ENCODE peak calls at places on chromosomes 16 and 17, in five cellular contexts. R, M, L, Z and B are unnamed samples.
A peak's percentile ranks its signal among the peaks of the same experiment; 100 is the strongest.

GRCh38 chr17:50699410-50699809 is 8.3 kb downstream of the ANKRD40 start:
- DNase-seq in R (peak; percentile 72), M (no peak), L (no peak), Z (no peak), B (no peak)

GRCh38 chr17:81251091-81251942 is 12.2 kb downstream of the NDUFAF8 start:
- DNase-seq in R (no peak), M (no peak), L (no peak), Z (no peak), B (no peak)

GRCh38 chr17:10149573-10150399 is 48.6 kb downstream of the GAS7 start:
- DNase-seq in R (peak; percentile 35), M (no peak), L (no peak), Z (no peak), B (peak; percentile 68)

GRCh38 chr17:43517615-43518386 is 28.3 kb downstream of the ETV4 start:
- DNase-seq in R (no peak), M (no peak), L (no peak), Z (no peak), B (peak; percentile 82)

GRCh38 chr17:82217530-82218204 is 5.0 kb upstream of the CCDC57 start:
- DNase-seq in R (peak; percentile 83), M (peak; percentile 93), L (no peak), Z (peak; percentile 79), B (no peak)

GRCh38 chr16:89049484-89050118 is 44.1 kb upstream of the ACSF3 start:
- DNase-seq in R (no peak), M (no peak), L (no peak), Z (no peak), B (no peak)

GRCh38 chr16:89422905-89423630 is 67.3 kb downstream of the ANKRD11 start:
- DNase-seq in R (no peak), M (peak; percentile 92), L (no peak), Z (no peak), B (peak; percentile 72)

GRCh38 chr17:77127735-77128361 is 12.9 kb upstream of the SEC14L1 start:
- DNase-seq in R (no peak), M (no peak), L (no peak), Z (peak; percentile 31), B (no peak)

GRCh38 chr17:4786111-4786491 is at the start of gene VMO1:
- DNase-seq in R (no peak), M (no peak), L (peak; percentile 23), Z (no peak), B (no peak)

DNA sequence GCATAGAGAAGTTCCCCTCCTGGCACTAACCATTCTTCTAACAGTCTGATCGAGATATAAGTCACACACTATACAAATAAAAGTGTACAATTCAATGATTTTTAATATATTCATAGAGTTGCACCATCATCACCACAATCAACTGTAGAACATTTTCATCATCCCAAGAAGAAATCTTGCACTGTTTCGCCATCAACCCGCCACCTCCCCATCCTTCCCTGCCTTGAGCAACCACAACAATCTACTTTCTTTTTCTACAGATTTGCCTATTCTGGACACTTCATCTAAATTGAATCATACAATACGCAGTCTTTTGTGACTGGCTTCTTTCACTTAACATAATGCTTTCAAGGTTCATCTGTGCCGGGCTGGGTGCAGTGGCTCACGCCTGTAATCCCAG is 33.0 kb upstream of the GUCY2D start:
- DNase-seq in R (no peak), M (no peak), L (no peak), Z (no peak), B (no peak)
- TF ChIP-seq ESRRA in R (no peak), M (no peak), L (no peak), Z (no peak), B (no peak)

GRCh38 chr16:20920091-20920490 is 19.5 kb downstream of the LYRM1 start:
- DNase-seq in R (no peak), M (no peak), L (no peak), Z (no peak), B (no peak)

GRCh38 chr16:20920799-20921198 is 20.2 kb downstream of the LYRM1 start:
- DNase-seq in R (no peak), M (no peak), L (no peak), Z (no peak), B (no peak)

GRCh38 chr16:20916927-20917326 is 16.4 kb downstream of the LYRM1 start:
- DNase-seq in R (no peak), M (no peak), L (no peak), Z (no peak), B (no peak)

GRCh38 chr16:20916289-20916688 is 15.7 kb downstream of the LYRM1 start:
- DNase-seq in R (no peak), M (no peak), L (no peak), Z (no peak), B (no peak)

DNA sequence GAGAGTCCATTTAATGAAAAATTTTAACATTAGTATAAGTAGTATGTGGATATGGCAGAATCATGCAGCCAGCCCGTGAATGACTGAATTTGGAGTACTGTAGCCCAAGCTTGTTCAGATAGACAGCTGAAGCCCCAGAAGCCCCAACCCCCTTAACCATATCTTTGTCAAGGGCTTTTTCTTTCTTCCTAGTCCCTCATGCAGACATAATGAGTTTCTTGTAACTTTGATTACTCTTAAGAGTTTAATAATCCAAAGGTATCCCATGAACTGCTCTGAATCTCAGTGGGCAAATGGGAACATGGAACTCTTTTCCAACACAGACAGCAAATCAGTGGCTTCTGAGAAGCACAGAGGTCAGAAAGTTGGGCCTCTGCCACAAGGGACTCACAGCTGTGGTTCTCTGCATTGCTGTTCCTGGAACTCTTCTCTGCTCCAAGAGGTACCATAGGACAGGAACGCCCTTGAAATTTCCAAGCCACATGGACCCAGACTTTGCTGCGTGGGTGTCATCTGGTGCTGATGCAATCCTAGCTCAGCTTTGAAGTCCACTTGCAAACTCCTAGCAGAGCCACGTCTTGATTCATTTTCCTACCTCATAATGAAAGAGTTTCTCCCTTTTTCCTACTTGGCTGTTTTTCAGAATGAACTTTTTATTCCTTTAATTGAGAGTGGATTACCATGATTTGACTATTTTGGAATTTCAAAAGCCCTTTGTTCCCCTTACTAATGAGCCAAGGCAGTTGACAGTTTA is 18.1 kb downstream of the LYRM1 start:
- DNase-seq in R (no peak), M (no peak), L (no peak), Z (peak; percentile 52), B (no peak)
- TF ChIP-seq ESRRA in R (no peak), M (no peak), L (no peak), Z (peak; percentile 83), B (no peak)

GRCh38 chr17:65260626-65261025 is 123.5 kb downstream of the RGS9 start:
- DNase-seq in R (no peak), M (no peak), L (no peak), Z (no peak), B (no peak)

GRCh38 chr17:65259281-65259680 is 122.1 kb downstream of the RGS9 start:
- DNase-seq in R (no peak), M (no peak), L (no peak), Z (no peak), B (no peak)

GRCh38 chr17:65265276-65265675 is 128.1 kb downstream of the RGS9 start:
- DNase-seq in R (no peak), M (no peak), L (no peak), Z (no peak), B (no peak)

GRCh38 chr17:65261152-65261551 is 124.0 kb downstream of the RGS9 start:
- DNase-seq in R (no peak), M (no peak), L (peak; percentile 39), Z (no peak), B (no peak)

DNA sequence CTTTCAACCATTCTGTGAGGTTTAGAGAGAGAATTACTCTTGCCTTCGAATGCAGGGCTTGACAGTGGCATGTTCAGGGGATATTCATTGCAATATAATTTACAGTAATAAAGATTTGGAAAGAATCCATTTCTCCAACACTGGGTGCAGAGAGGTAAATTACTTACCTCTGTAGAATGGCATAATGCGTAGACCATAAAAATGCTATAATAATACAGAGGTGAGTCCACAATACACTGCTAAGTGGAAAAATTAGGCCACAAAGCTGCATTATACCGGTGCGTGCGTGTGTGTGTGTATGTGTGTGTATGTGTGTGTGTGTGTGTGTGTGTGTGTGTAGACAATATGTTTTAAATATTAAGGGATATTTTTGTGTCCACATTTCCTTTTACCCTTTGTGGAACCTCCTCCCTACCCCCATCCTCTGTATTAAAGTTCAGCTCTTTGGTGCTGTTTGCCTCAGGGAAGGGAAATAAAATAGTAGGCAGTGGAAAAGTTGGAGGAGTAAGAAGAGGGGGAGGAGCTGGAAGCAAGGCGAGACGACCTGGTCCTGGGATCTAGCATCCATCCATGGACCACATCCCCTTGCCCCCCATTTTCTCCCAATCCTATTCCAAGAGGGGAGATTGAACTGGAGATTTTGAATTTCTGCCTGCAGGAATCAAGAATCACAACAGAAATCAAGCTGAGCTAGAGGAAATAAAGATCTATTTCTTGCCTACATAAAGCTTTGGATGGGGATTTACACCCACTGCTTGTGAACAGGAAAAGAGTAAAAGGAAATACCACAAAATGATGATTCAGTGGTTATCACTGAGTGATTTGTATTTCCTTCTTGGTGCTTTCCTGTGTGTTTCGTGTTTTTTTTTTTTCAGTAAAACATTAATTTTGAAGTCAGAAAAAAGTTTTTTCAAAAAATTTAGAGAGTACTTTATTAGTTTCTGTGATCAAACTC is 124.8 kb downstream of the RGS9 start:
- DNase-seq in R (no peak), M (no peak), L (no peak), Z (no peak), B (no peak)
- TF ChIP-seq ESRRA in R (no peak), M (no peak), L (no peak), Z (no peak), B (no peak)

DNA sequence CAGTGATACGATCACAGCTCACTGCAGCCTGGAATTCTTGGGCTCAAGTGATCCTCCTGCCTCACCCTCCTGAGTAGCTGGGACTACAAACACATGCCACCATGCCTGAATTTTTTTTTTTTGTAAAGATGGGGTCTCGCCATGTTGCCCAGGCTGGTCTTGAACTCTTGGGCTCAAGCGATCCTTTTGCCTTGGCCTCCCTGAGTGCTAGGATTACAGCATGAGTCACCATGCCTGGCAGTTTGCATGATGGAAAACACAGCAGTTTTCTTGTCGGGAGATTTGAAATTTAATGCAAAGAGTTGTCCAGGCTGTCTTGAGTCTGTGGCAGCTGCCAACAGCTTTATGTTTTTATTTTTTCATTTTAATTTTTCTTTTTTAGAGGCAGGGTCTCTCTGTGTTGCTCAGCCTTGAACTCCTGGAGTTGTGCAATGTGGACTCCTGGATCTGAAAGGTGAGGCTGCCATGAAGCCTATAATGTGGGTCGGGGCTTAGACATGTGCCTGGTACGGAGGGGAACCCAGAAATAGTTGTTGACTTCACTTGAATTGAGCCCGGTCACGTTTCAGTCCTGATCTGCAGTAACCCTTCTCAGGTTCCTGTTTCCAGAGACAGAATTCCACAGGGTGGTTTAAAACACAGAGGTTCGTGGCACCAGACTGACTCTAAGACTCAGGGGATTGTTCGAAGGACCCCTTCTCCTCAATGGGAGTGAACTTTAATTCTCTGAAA is 18.7 kb downstream of the CD300A start:
- DNase-seq in R (no peak), M (no peak), L (no peak), Z (peak; percentile 2), B (no peak)
- TF ChIP-seq ESRRA in R (no peak), M (no peak), L (no peak), Z (no peak), B (no peak)

GRCh38 chr17:40664582-40665333 is at the start of gene KRT222:
- DNase-seq in R (no peak), M (no peak), L (no peak), Z (no peak), B (no peak)
- TF ChIP-seq ESRRA in R (no peak), M (no peak), L (no peak), Z (no peak), B (no peak)

DNA sequence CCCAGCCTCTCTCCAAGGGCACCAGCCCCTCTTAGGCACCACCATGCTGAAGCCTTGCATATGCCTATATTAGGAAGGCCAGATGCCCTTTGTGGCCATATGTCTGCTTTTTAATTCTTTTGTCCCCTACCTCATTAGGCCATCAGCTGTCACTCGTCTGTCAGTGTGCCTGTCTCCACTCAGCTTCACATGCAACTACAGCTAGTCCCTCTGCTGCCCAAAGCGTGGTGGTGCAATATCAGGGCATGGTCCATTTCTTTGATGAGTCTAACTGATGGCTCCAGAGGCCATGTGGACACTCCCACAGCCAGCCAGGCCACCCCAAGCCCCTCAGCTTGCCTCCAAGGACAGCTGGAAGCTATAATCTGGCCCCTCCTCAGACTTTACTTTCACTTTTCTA is 36.3 kb downstream of the MYO18A start:
- DNase-seq in R (peak; percentile 67), M (peak; percentile 69), L (no peak), Z (no peak), B (no peak)
- TF ChIP-seq ESRRA in R (no peak), M (no peak), L (no peak), Z (no peak), B (no peak)